ENCODE peak calls at places on chromosomes 5 and 9, in four cellular contexts. I is type B pancreatic cell, D is fibroblast of the aortic adventitia, H is kidney epithelial cell. S is an unnamed sample.

GRCh38 chr5:173888473-173889135 is 455 bp downstream of the CPEB4 start:
- DNase-seq in H (no peak), D (peak; percentile 40), I (no peak), S (no peak)

GRCh38 chr5:13708432-13708831 is 236.1 kb downstream of the DNAH5 start:
- DNase-seq in I (no peak), D (no peak), H (no peak), S (no peak)

GRCh38 chr9:125370786-125371185 is 109.2 kb downstream of the GAPVD1 start:
- DNase-seq in I (no peak), H (no peak), D (no peak), S (no peak)

GRCh38 chr9:101691657-101692056 is 46.8 kb downstream of the GRIN3A start:
- DNase-seq in I (no peak), H (no peak), D (no peak), S (no peak)

GRCh38 chr5:43061352-43061751 is 21.2 kb upstream of the ANXA2R start:
- DNase-seq in D (peak; percentile 68), H (no peak), I (no peak), S (peak; percentile 17)

GRCh38 chr9:100595391-100596199 is 17.7 kb downstream of the CAVIN4 start:
- DNase-seq in D (peak; percentile 83), I (no peak), H (no peak), S (no peak)

GRCh38 chr9:86948153-86948929 is 1.0 kb upstream of the GAS1 start:
- DNase-seq in I (peak; percentile 86), H (no peak), D (peak; percentile 90), S (peak; percentile 91)

GRCh38 chr5:153340139-153340538 is 150.3 kb upstream of the GRIA1 start:
- DNase-seq in I (no peak), D (no peak), H (no peak), S (no peak)

GRCh38 chr5:93378073-93378472 is 202.9 kb downstream of the NR2F1-AS1 start:
- DNase-seq in I (no peak), H (peak; percentile 43), D (no peak), S (no peak)

GRCh38 chr5:161696992-161697391 is 11.5 kb downstream of the GABRA6 start:
- DNase-seq in H (no peak), D (no peak), I (no peak), S (no peak)

GRCh38 chr9:33263131-33263935 is 1.2 kb downstream of the BAG1 start:
- DNase-seq in H (no peak), D (peak; percentile 28), I (no peak), S (no peak)

GRCh38 chr5:127813633-127814171 is 110.5 kb downstream of the CCDC192 start:
- DNase-seq in I (no peak), D (peak; percentile 91), H (no peak), S (no peak)

GRCh38 chr5:111854196-111854595 is 97.2 kb upstream of the NREP start:
- DNase-seq in I (no peak), H (no peak), D (no peak), S (no peak)

GRCh38 chr9:125472926-125473701 is 211.5 kb downstream of the GAPVD1 start:
- DNase-seq in H (no peak), I (no peak), D (peak; percentile 83), S (no peak)

GRCh38 chr9:136122425-136123383 is 4.0 kb upstream of the TMEM250 start:
- DNase-seq in I (no peak), D (peak; percentile 49), H (no peak), S (no peak)

GRCh38 chr9:91948423-91949292 is 1.4 kb downstream of the ROR2 start:
- DNase-seq in I (peak; percentile 82), H (no peak), D (peak; percentile 45), S (peak; percentile 87)

GRCh38 chr5:172493906-172494305 is 39.6 kb upstream of the SH3PXD2B start:
- DNase-seq in D (no peak), H (no peak), I (no peak), S (peak; percentile 54)

GRCh38 chr5:172788771-172789686 is 18.0 kb upstream of the DUSP1 start:
- DNase-seq in I (no peak), D (peak; percentile 63), H (no peak), S (no peak)

GRCh38 chr5:136769900-136770684 is 404.7 kb upstream of the TRPC7 start:
- DNase-seq in I (peak; percentile 79), D (peak; percentile 77), H (no peak), S (peak; percentile 89)

GRCh38 chr9:13487071-13487470 is 207.6 kb upstream of the MPDZ start:
- DNase-seq in H (no peak), D (no peak), I (no peak), S (no peak)

GRCh38 chr5:68027519-68027918 is 188.0 kb upstream of the PIK3R1 start:
- DNase-seq in D (peak; percentile 91), I (no peak), H (no peak), S (no peak)

GRCh38 chr5:68332546-68332945 is 117.0 kb downstream of the PIK3R1 start:
- DNase-seq in H (no peak), I (no peak), D (no peak), S (no peak)

GRCh38 chr9:4680750-4681149 is 1.4 kb downstream of the CDC37L1 start:
- DNase-seq in H (no peak), D (peak; percentile 63), I (no peak), S (no peak)

GRCh38 chr5:21152611-21153010 is 1164.6 kb upstream of the CDH18 start:
- DNase-seq in D (peak; percentile 87), I (no peak), H (peak; percentile 86), S (no peak)

GRCh38 chr9:115524467-115525059 is 406.6 kb upstream of the TNC start:
- DNase-seq in H (peak; percentile 34), I (no peak), D (peak; percentile 87), S (no peak)

GRCh38 chr9:101399641-101399965 is 952 bp downstream of the ZNF189 start:
- DNase-seq in D (no peak), I (no peak), H (no peak), S (no peak)

GRCh38 chr5:180545248-180545647 is 46.1 kb downstream of the SCGB3A1 start:
- DNase-seq in H (no peak), D (no peak), I (no peak), S (no peak)

GRCh38 chr9:130417602-130418001 is 27.2 kb upstream of the ASS1 start:
- DNase-seq in D (no peak), H (no peak), I (no peak), S (no peak)
- TF ChIP-seq CTCF in D (no peak), H (peak; percentile 6), I (no peak), S (no peak)

GRCh38 chr5:1144638-1145396 is 33.0 kb upstream of the SLC12A7 start:
- DNase-seq in D (no peak), H (no peak), I (no peak), S (no peak)
- TF ChIP-seq CTCF in D (no peak), H (no peak), I (no peak), S (no peak)

DNA sequence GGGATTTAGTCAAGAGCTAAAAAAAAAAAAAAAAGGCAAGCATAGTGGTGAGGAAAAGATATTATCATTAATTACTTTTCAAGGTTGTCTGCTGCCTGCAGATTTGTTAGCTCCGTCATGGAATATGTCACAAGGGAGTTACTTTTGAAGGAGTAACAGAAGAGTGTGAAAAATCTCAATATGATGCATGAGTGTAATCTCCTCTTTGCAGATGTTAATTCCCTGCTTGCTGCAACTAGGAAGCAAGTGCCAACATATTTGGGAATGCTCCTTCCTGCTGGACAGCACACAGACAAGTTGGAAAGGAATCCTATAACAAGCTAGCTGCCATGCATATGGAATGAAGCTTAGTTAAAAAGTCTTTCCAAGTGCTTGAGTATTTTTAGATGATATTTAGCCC is 2023.6 kb upstream of the CDH6 start:
- DNase-seq in H (no peak), D (no peak), I (no peak), S (no peak)
- TF ChIP-seq CTCF in H (no peak), D (no peak), I (no peak), S (no peak)

GRCh38 chr5:140351609-140352334 is 5.4 kb upstream of the HBEGF start:
- DNase-seq in H (no peak), D (peak; percentile 84), I (no peak), S (no peak)
- TF ChIP-seq CTCF in H (peak; percentile 82), D (peak; percentile 89), I (peak; percentile 93), S (peak; percentile 90)

GRCh38 chr9:112556497-112557085 is 70.0 kb downstream of the KIAA1958 start:
- DNase-seq in D (peak; percentile 12), I (no peak), H (peak; percentile 38), S (no peak)
- TF ChIP-seq CTCF in D (no peak), I (no peak), H (no peak), S (no peak)

GRCh38 chr5:74227081-74227480 is 413.4 kb downstream of the ENC1 start:
- DNase-seq in I (no peak), H (no peak), D (no peak), S (no peak)
- TF ChIP-seq CTCF in I (no peak), H (no peak), D (no peak), S (no peak)

GRCh38 chr9:74772126-74772525 is 115.6 kb downstream of the TRPM6 start:
- DNase-seq in I (no peak), D (no peak), H (no peak), S (no peak)

GRCh38 chr9:74773886-74774479 is 113.7 kb downstream of the TRPM6 start:
- DNase-seq in D (peak; percentile 85), I (no peak), H (peak; percentile 18), S (no peak)

GRCh38 chr9:74771672-74772071 is 116.0 kb downstream of the TRPM6 start:
- DNase-seq in H (no peak), D (no peak), I (no peak), S (no peak)

GRCh38 chr9:74771262-74771585 is 116.5 kb downstream of the TRPM6 start:
- DNase-seq in I (no peak), H (no peak), D (no peak), S (no peak)

GRCh38 chr9:74770508-74771261 is 117.0 kb downstream of the TRPM6 start:
- DNase-seq in D (no peak), H (no peak), I (no peak), S (no peak)
- TF ChIP-seq CTCF in D (peak; percentile 73), H (peak; percentile 52), I (peak; percentile 74), S (peak; percentile 58)

S was measured in osteocyte.